ENCODE peak calls at places on chromosomes 5 and 9, in seven cellular contexts. G is cardiac muscle cell; Z is lower lobe of right lung; N is LNCaP clone FGC; B is CD8-positive, alpha-beta T cell; H is cardiac fibroblast; A is IMR-90. O is an unnamed sample.

GRCh38 chr9:94801685-94802084 is 75.2 kb downstream of the AOPEP start:
- DNase-seq in H (no peak), B (no peak), N (no peak), Z (no peak), G (no peak), A (peak), O (no peak)

GRCh38 chr5:147530801-147531389 is 21.0 kb upstream of the DPYSL3 start:
- DNase-seq in B (no peak), H (peak), N (no peak), A (peak), Z (no peak), G (no peak), O (no peak)

GRCh38 chr5:111935022-111935421 is 178.0 kb upstream of the NREP start:
- DNase-seq in H (no peak), N (no peak), A (no peak), G (no peak), B (no peak), Z (no peak), O (no peak)

GRCh38 chr5:42640835-42641234 is 115.8 kb upstream of the CCDC152 start:
- DNase-seq in H (no peak), G (no peak), N (peak), A (no peak), Z (no peak), B (no peak), O (no peak)

GRCh38 chr5:175750476-175751080 is 92.7 kb downstream of the HRH2 start:
- DNase-seq in B (no peak), G (no peak), N (no peak), Z (no peak), A (no peak), H (no peak), O (no peak)

GRCh38 chr5:137359941-137360340 is 139.2 kb downstream of the SPOCK1 start:
- DNase-seq in G (no peak), N (no peak), A (no peak), Z (no peak), B (no peak), H (no peak), O (no peak)

GRCh38 chr5:32474201-32474854 is 29.8 kb upstream of the ZFR start:
- DNase-seq in A (no peak), H (no peak), N (no peak), B (no peak), G (peak), Z (no peak), O (no peak)

GRCh38 chr9:4894076-4894475 is 91.0 kb upstream of the JAK2 start:
- DNase-seq in H (peak), G (no peak), Z (no peak), A (peak), B (no peak), N (no peak), O (peak)

GRCh38 chr5:72244862-72245371 is 75.1 kb downstream of the MRPS27 start:
- DNase-seq in B (no peak), A (peak), N (peak), Z (no peak), H (peak), G (peak), O (no peak)

GRCh38 chr9:131289301-131290038 is at the start of gene PLPP7:
- DNase-seq in A (peak), N (no peak), B (no peak), G (peak), H (peak), Z (no peak), O (no peak)

GRCh38 chr5:74866653-74867162 is 521 bp upstream of the FAM169A start:
- DNase-seq in G (peak), A (no peak), Z (no peak), N (no peak), B (no peak), H (no peak), O (no peak)

GRCh38 chr5:83924891-83925290 is 204.2 kb upstream of the HAPLN1 start:
- DNase-seq in H (peak), N (no peak), B (no peak), Z (no peak), G (no peak), A (peak), O (no peak)

GRCh38 chr5:38830521-38831051 is 15.2 kb upstream of the OSMR start:
- DNase-seq in H (peak), G (no peak), A (peak), N (no peak), B (no peak), Z (no peak), O (no peak)

GRCh38 chr5:73911761-73912393 is 285.9 kb downstream of the ARHGEF28 start:
- DNase-seq in B (no peak), Z (no peak), A (peak), H (no peak), G (no peak), N (no peak), O (no peak)

GRCh38 chr9:130327781-130328348 is 62.3 kb downstream of the HMCN2 start:
- DNase-seq in A (peak), Z (no peak), H (peak), B (no peak), G (peak), N (no peak), O (no peak)

GRCh38 chr5:133245191-133246052 is 193.6 kb downstream of the HSPA4 start:
- DNase-seq in H (peak), G (no peak), B (no peak), A (peak), Z (peak), N (no peak), O (peak)

DNA sequence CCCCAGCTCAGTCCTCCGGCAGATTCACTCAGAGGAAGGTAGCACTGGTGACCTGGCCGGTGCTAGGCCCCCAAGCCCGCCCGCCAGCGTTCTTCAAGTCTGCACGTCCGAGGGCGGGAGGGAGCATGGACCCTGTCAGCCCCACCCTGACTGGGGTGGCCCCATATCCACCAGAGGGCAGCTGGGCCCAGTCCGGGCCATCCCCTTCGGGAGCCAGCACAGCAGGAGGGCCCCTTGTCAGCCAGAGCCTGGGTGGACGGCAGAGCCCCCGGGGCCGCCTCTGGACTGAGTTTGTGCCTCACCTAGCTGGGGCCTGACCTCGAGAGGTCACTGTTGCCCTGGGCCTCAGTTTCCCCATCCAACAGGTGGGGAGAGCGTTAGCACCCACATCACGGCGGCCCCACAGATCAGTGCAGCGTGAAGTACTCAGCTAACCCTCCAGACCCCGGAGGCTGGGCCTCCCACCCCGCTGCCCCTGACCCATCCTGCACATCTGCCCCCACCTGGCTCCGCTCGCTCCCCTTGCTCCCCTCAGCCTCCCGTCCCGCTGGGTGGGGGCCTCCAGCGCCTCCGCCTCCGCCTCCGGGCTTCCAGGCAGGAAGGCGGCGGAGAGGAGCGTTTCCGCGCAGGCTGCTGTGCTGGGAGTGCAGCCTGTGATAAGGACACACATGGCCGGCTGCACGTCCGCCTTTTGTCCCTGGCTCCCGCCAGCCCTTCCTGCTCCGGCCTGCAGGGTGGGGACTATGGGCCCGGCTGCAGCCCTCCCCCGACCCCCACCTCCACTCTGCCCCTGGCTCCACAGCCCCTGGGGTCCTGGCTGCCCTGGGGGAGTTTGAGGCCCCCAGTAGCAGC is 16.6 kb upstream of the EGFL7 start:
- DNase-seq in A (no peak), B (no peak), Z (peak), H (peak), G (no peak), N (no peak), O (no peak)
- H3K4me3 ChIP-seq in A (no peak), B (no peak), Z (peak), H (no peak), G (no peak), N (no peak), O (no peak)

GRCh38 chr5:179191506-179192184 is 131.5 kb downstream of the ZNF354C start:
- DNase-seq in H (no peak), N (no peak), G (no peak), Z (peak), B (no peak), A (no peak), O (no peak)

GRCh38 chr5:179193746-179194145 is 133.6 kb downstream of the ZNF354C start:
- DNase-seq in G (no peak), H (no peak), N (no peak), B (no peak), A (no peak), Z (peak), O (no peak)

GRCh38 chr5:179194201-179194910 is 134.2 kb downstream of the ZNF354C start:
- DNase-seq in G (no peak), B (no peak), Z (peak), N (no peak), H (no peak), A (no peak), O (no peak)

GRCh38 chr5:179192185-179192890 is 132.2 kb downstream of the ZNF354C start:
- DNase-seq in B (no peak), N (no peak), Z (peak), G (no peak), A (no peak), H (no peak), O (no peak)

DNA sequence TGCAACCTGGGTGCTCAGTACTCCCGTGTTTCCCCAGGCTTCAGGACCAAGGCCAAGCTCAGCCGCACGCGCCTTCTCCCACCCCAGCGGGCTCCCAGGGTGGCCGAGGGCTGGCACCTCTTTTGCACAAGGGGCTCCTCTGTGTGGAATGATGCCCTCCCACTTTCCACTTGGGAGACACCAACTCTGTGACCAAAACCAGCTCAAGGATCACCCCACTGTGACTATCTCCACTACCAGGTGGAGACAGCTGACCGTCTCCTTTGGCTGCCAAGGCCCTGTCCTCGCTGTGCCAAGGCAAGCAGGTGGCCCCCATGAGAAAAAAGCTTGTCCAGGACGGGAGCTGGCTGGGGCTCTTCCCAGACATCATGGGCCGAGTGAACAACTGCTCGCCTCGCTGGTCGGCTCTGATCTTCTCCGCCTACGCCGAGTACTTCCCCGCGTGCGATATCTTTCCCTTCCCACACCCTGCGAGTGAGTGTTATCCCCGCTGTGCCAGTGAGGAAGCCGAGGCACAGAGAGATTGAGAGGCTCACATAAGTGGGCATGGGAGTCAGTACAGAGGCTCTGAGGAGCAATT is 132.8 kb downstream of the ZNF354C start:
- DNase-seq in N (no peak), G (no peak), B (no peak), A (no peak), Z (peak), H (no peak), O (no peak)
- TF ChIP-seq CTCF in N (no peak), G (no peak), B (no peak), A (no peak), Z (no peak), H (no peak), O (no peak)

GRCh38 chr5:120682851-120683250 is 218.8 kb downstream of the PRR16 start:
- DNase-seq in N (no peak), Z (no peak), A (peak), G (no peak), H (peak), B (no peak), O (peak)
- H3K4me3 ChIP-seq in N (no peak), Z (no peak), A (no peak), G (no peak), H (no peak), B (no peak), O (no peak)

GRCh38 chr5:35183243-35183955 is 46.9 kb downstream of the PRLR start:
- DNase-seq in G (peak), A (peak), N (no peak), B (no peak), H (peak), Z (no peak), O (no peak)
- TF ChIP-seq CTCF in G (peak), A (peak), N (peak), B (no peak), H (peak), Z (peak), O (peak)

GRCh38 chr9:129037767-129038098 is 1.3 kb downstream of the MIGA2 start:
- DNase-seq in B (no peak), Z (no peak), N (no peak), G (no peak), A (peak), H (peak), O (no peak)
- H3K4me3 ChIP-seq in B (peak), Z (peak), N (peak), G (peak), A (peak), H (peak), O (peak)

DNA sequence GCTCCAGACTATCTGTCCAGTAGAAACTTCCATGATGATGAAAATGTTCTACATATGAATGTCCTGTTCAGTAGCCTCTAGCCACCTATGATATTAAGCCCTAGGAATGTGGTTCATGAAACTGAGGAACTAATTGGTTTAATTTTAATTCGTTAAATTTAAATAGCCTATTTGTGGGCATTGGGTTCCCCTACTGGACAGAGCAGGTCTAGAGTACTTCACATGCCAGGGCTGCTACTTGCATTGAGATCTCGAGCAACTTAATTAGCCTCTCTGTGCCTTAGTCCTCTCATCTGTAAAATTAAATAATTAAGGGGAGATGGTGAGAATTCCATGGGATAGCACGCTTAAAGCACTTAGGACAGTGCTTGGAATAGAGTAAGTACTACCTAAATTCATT is 160.0 kb downstream of the PAPPA start:
- DNase-seq in H (no peak), A (no peak), G (no peak), N (no peak), Z (no peak), B (no peak), O (no peak)
- TF ChIP-seq CTCF in H (peak), A (peak), G (peak), N (no peak), Z (no peak), B (no peak), O (no peak)

GRCh38 chr9:38687992-38688391 is 31.9 kb downstream of the FAM240B start:
- DNase-seq in N (no peak), H (no peak), G (no peak), Z (no peak), B (no peak), A (no peak), O (no peak)
- H3K4me3 ChIP-seq in N (no peak), H (no peak), G (no peak), Z (peak), B (no peak), A (no peak), O (no peak)